ENCODE peak calls at places on chromosomes 6 and 20, in eight cellular contexts. G is activated CD8-positive, alpha-beta memory T cell treated with anti-CD3 and anti-CD28 coated beads, Interleukin-2, amount 10 ng/mL, durations not matched to agents 7 days and 5 days; B is germinal center; D is HS-5; P is amygdala; M is GM03348; L is fibroblast of pulmonary artery; T is Right ventricle myocardium superior. A is an unnamed sample.

GRCh38 chr6:166997348-166997747 is 1.8 kb upstream of the CEP43 start:
- DNase-seq in G (no peak), B (no peak), D (no peak), P (no peak), M (no peak), L (no peak), T (no peak), A (no peak)

GRCh38 chr6:112253842-112254816 is at the start of gene LAMA4:
- DNase-seq in G (no peak), B (no peak), D (no peak), P (peak), M (peak), L (peak), T (peak), A (peak)

GRCh38 chr6:46651766-46652165 is 852 bp downstream of the CYP39A1 start:
- DNase-seq in G (no peak), B (no peak), D (no peak), P (no peak), M (no peak), L (no peak), T (no peak), A (no peak)

GRCh38 chr20:43507150-43508080 is at the start of gene L3MBTL1:
- DNase-seq in G (no peak), B (peak), D (no peak), P (no peak), M (peak), L (peak), T (peak), A (peak)

GRCh38 chr20:63357921-63358905 is 2.9 kb downstream of the CHRNA4 start:
- DNase-seq in G (no peak), B (no peak), D (no peak), P (no peak), M (no peak), L (no peak), T (peak), A (no peak)

GRCh38 chr6:142276256-142276655 is 25.6 kb upstream of the ADGRG6 start:
- DNase-seq in G (no peak), B (no peak), D (no peak), P (no peak), M (no peak), L (no peak), T (no peak), A (no peak)

GRCh38 chr6:89970072-89970471 is 75.8 kb downstream of the GJA10 start:
- DNase-seq in G (no peak), B (no peak), D (no peak), P (no peak), M (no peak), L (no peak), T (no peak), A (no peak)

GRCh38 chr20:19834783-19835182 is 76.7 kb downstream of the RIN2 start:
- DNase-seq in G (no peak), B (no peak), D (no peak), P (no peak), M (no peak), L (no peak), T (no peak), A (no peak)

GRCh38 chr6:105601541-105602174 is 198.8 kb upstream of the PREP start:
- DNase-seq in G (peak), B (no peak), D (peak), P (no peak), M (peak), L (peak), T (peak), A (peak)

GRCh38 chr6:112443666-112444065 is 96.5 kb downstream of the RFPL4B start:
- DNase-seq in G (no peak), B (no peak), D (no peak), P (no peak), M (peak), L (peak), T (peak), A (peak)

GRCh38 chr6:165799736-165800135 is 136.7 kb upstream of the PDE10A start:
- DNase-seq in G (no peak), B (no peak), D (no peak), P (no peak), M (no peak), L (peak), T (peak), A (no peak)

GRCh38 chr6:163826668-163827067 is 412.1 kb downstream of the QKI start:
- DNase-seq in G (no peak), B (no peak), D (no peak), P (no peak), M (no peak), L (no peak), T (no peak), A (no peak)

GRCh38 chr20:52160805-52161204 is 30.8 kb downstream of the ZFP64 start:
- DNase-seq in G (no peak), B (no peak), D (no peak), P (no peak), M (no peak), L (no peak), T (no peak), A (no peak)

GRCh38 chr6:96301023-96301422 is 220.6 kb upstream of the UFL1 start:
- DNase-seq in G (no peak), B (no peak), D (no peak), P (no peak), M (no peak), L (no peak), T (no peak), A (peak)

GRCh38 chr20:13910492-13910891 is 79.9 kb downstream of the SEL1L2 start:
- DNase-seq in G (no peak), B (no peak), D (no peak), P (no peak), M (no peak), L (peak), T (no peak), A (no peak)

GRCh38 chr20:54208492-54209044 is 681 bp downstream of the PFDN4 start:
- DNase-seq in G (no peak), B (no peak), D (peak), P (no peak), M (peak), L (peak), T (no peak), A (peak)

GRCh38 chr6:39260451-39260850 is 31.2 kb upstream of the KCNK5 start:
- DNase-seq in G (no peak), B (no peak), D (no peak), P (no peak), M (no peak), L (no peak), T (no peak), A (no peak)

GRCh38 chr6:125913864-125914351 is 42.7 kb upstream of the HINT3 start:
- DNase-seq in G (no peak), B (no peak), D (peak), P (no peak), M (peak), L (peak), T (no peak), A (peak)

GRCh38 chr20:34310481-34311117 is 7.4 kb upstream of the AHCY start:
- DNase-seq in G (no peak), B (no peak), D (no peak), P (no peak), M (no peak), L (no peak), T (no peak), A (no peak)

GRCh38 chr6:21522007-21522758 is 71.4 kb upstream of the SOX4 start:
- DNase-seq in G (no peak), B (no peak), D (no peak), P (no peak), M (no peak), L (no peak), T (no peak), A (no peak)

GRCh38 chr20:42027746-42028268 is 409.6 kb upstream of the CHD6 start:
- DNase-seq in G (no peak), B (no peak), D (no peak), P (no peak), M (no peak), L (no peak), T (no peak), A (no peak)

GRCh38 chr6:30100585-30101422 is 12.1 kb downstream of the TRIM31 start:
- DNase-seq in G (no peak), B (peak), D (no peak), P (no peak), M (peak), L (no peak), T (peak), A (no peak)

GRCh38 chr6:168099201-168100010 is 20.4 kb upstream of the FRMD1 start:
- DNase-seq in G (no peak), B (no peak), D (no peak), P (no peak), M (no peak), L (no peak), T (peak), A (no peak)

GRCh38 chr6:118959903-118960302 is 24.9 kb upstream of the MCM9 start:
- DNase-seq in G (no peak), B (no peak), D (no peak), P (no peak), M (no peak), L (no peak), T (no peak), A (no peak)

GRCh38 chr6:39342692-39343460 is 20.4 kb upstream of the KCNK16 start:
- DNase-seq in G (no peak), B (peak), D (no peak), P (no peak), M (no peak), L (no peak), T (no peak), A (no peak)

GRCh38 chr20:33657704-33658095 is 4.4 kb upstream of the C20orf144 start:
- DNase-seq in G (no peak), B (no peak), D (no peak), P (no peak), M (no peak), L (no peak), T (no peak), A (no peak)

GRCh38 chr20:56285496-56285895 is 37.0 kb downstream of the MC3R start:
- DNase-seq in G (no peak), B (no peak), D (peak), P (no peak), M (no peak), L (no peak), T (no peak), A (no peak)

GRCh38 chr6:11514672-11515071 is 22.9 kb upstream of the TMEM170B start:
- DNase-seq in G (no peak), B (no peak), D (no peak), P (no peak), M (no peak), L (no peak), T (no peak), A (no peak)

GRCh38 chr6:30836431-30836866 is 47.9 kb upstream of the DDR1 start:
- DNase-seq in G (no peak), B (no peak), D (no peak), P (no peak), M (peak), L (peak), T (no peak), A (peak)

GRCh38 chr20:14919473-14920157 is 582.2 kb upstream of the FLRT3 start:
- DNase-seq in G (no peak), B (no peak), D (no peak), P (no peak), M (no peak), L (no peak), T (no peak), A (no peak)

GRCh38 chr20:50788045-50788867 is 6.6 kb upstream of the BCAS4 start:
- DNase-seq in G (no peak), B (no peak), D (peak), P (no peak), M (peak), L (peak), T (no peak), A (peak)

GRCh38 chr6:137873273-137873762 is 6.3 kb downstream of the TNFAIP3 start:
- DNase-seq in G (peak), B (peak), D (peak), P (no peak), M (peak), L (peak), T (peak), A (peak)

GRCh38 chr6:51855310-51856082 is 231.9 kb downstream of the PKHD1 start:
- DNase-seq in G (no peak), B (peak), D (peak), P (no peak), M (peak), L (peak), T (no peak), A (peak)

GRCh38 chr6:133820208-133820607 is 68.7 kb upstream of the TCF21 start:
- DNase-seq in G (no peak), B (no peak), D (no peak), P (no peak), M (no peak), L (no peak), T (no peak), A (no peak)

GRCh38 chr20:23214903-23215302 is 128.8 kb upstream of the CD93 start:
- DNase-seq in G (no peak), B (no peak), D (no peak), P (no peak), M (no peak), L (no peak), T (no peak), A (peak)

GRCh38 chr6:100479180-100480035 is 14.7 kb upstream of the SIM1 start:
- DNase-seq in G (no peak), B (no peak), D (peak), P (no peak), M (peak), L (peak), T (no peak), A (peak)

GRCh38 chr6:39083111-39083702 is 31.8 kb downstream of the SAYSD1 start:
- DNase-seq in G (peak), B (no peak), D (no peak), P (no peak), M (no peak), L (no peak), T (no peak), A (no peak)

GRCh38 chr6:82331031-82331773 is 32.4 kb upstream of the TPBG start:
- DNase-seq in G (no peak), B (no peak), D (peak), P (no peak), M (peak), L (peak), T (no peak), A (peak)

GRCh38 chr6:36733300-36733699 is 35.7 kb downstream of the RAB44 start:
- DNase-seq in G (no peak), B (no peak), D (no peak), P (no peak), M (no peak), L (no peak), T (no peak), A (no peak)